ENCODE peak calls at places on chromosomes 3 and 15, in six cellular contexts. U is heart right ventricle, Y is esophagus squamous epithelium, S is pancreas, A is psoas muscle, C is heart left ventricle. T is an unnamed sample. For H3K9me3 and H3K4me1, the result is how much of the 10 kb centered on the place peaks cover.

GRCh38 chr3:188658606-188659005 is 504.6 kb downstream of the LPP start:
- DNase-seq in U (no peak), Y (no peak), S (no peak), A (no peak), C (no peak), T (no peak)

GRCh38 chr3:83938491-83938890 is 1020.3 kb upstream of the CADM2 start:
- DNase-seq in U (no peak), Y (no peak), S (no peak), A (no peak), C (no peak), T (no peak)

GRCh38 chr3:36212291-36212690 is 168.0 kb upstream of the STAC start:
- DNase-seq in U (no peak), Y (no peak), S (no peak), A (no peak), C (no peak), T (no peak)

GRCh38 chr15:70195808-70196304 is 98.1 kb upstream of the TLE3 start:
- DNase-seq in U (peak), Y (no peak), S (peak), A (peak), C (peak), T (no peak)

GRCh38 chr3:62665627-62666433 is 209.4 kb downstream of the CADPS start:
- DNase-seq in U (peak), Y (no peak), S (peak), A (peak), C (peak), T (peak)

GRCh38 chr3:13550257-13550693 is 1.4 kb downstream of the FBLN2 start:
- DNase-seq in U (no peak), Y (no peak), S (no peak), A (peak), C (no peak), T (no peak)

GRCh38 chr3:458614-459375 is 262.2 kb downstream of the CHL1 start:
- DNase-seq in U (no peak), Y (no peak), S (no peak), A (no peak), C (no peak), T (no peak)

GRCh38 chr15:32122013-32122412 is 91.7 kb downstream of the CHRNA7 start:
- DNase-seq in U (no peak), Y (no peak), S (no peak), A (no peak), C (no peak), T (no peak)

GRCh38 chr3:129343643-129344360 is 65.1 kb downstream of the HMCES start:
- DNase-seq in U (no peak), Y (no peak), S (no peak), A (peak), C (no peak), T (peak)

GRCh38 chr3:127658234-127658633 is 14.5 kb upstream of the ABTB1 start:
- DNase-seq in U (no peak), Y (no peak), S (no peak), A (no peak), C (no peak), T (no peak)

GRCh38 chr15:71082803-71083202 is 32.5 kb upstream of the THSD4 start:
- DNase-seq in U (peak), Y (no peak), S (no peak), A (no peak), C (peak), T (no peak)

GRCh38 chr15:38853608-38854007 is 289.0 kb upstream of the RASGRP1 start:
- DNase-seq in U (no peak), Y (no peak), S (no peak), A (no peak), C (no peak), T (peak)

GRCh38 chr3:151169700-151170224 is 33.3 kb downstream of the GPR171 start:
- DNase-seq in U (peak), Y (no peak), S (no peak), A (peak), C (peak), T (no peak)

GRCh38 chr3:45153658-45154437 is 7.7 kb upstream of the CDCP1 start:
- DNase-seq in U (no peak), Y (no peak), S (no peak), A (no peak), C (no peak), T (no peak)

GRCh38 chr3:66038726-66039589 is at the start of gene MAGI1:
- DNase-seq in U (peak), Y (no peak), S (peak), A (peak), C (peak), T (peak)

GRCh38 chr3:152198655-152199054 is 70.1 kb upstream of the MBNL1 start:
- DNase-seq in U (no peak), Y (no peak), S (no peak), A (no peak), C (no peak), T (no peak)

GRCh38 chr3:22315925-22316324 is 564.9 kb upstream of the ZNF385D start:
- DNase-seq in U (no peak), Y (no peak), S (no peak), A (no peak), C (no peak), T (no peak)

GRCh38 chr3:146133436-146133835 is 27.5 kb downstream of the PLOD2 start:
- DNase-seq in U (no peak), Y (no peak), S (no peak), A (no peak), C (no peak), T (no peak)

GRCh38 chr3:54905936-54906335 is 21.9 kb downstream of the LRTM1 start:
- DNase-seq in U (no peak), Y (no peak), S (no peak), A (no peak), C (no peak), T (no peak)

GRCh38 chr3:4340411-4341335 is 37.5 kb downstream of the SETMAR start:
- DNase-seq in U (no peak), Y (no peak), S (no peak), A (no peak), C (no peak), T (no peak)

GRCh38 chr3:126548556-126549466 is 9.9 kb downstream of the C3orf22 start:
- DNase-seq in U (no peak), Y (no peak), S (peak), A (peak), C (peak), T (peak)

GRCh38 chr3:150147776-150148175 is 177.1 kb upstream of the PFN2 start:
- DNase-seq in U (no peak), Y (no peak), S (no peak), A (peak), C (no peak), T (no peak)

GRCh38 chr15:95409924-95410323 is 920.6 kb upstream of the NR2F2 start:
- DNase-seq in U (no peak), Y (no peak), S (no peak), A (no peak), C (no peak), T (no peak)

GRCh38 chr3:28286595-28286994 is 45.2 kb downstream of the CMC1 start:
- DNase-seq in U (no peak), Y (no peak), S (no peak), A (no peak), C (no peak), T (no peak)

GRCh38 chr15:64883097-64883581 is 28.6 kb upstream of the ANKDD1A start:
- DNase-seq in U (no peak), Y (no peak), S (no peak), A (no peak), C (no peak), T (no peak)

GRCh38 chr3:190001426-190001825 is 119.3 kb downstream of the P3H2 start:
- DNase-seq in U (no peak), Y (no peak), S (no peak), A (no peak), C (no peak), T (no peak)

GRCh38 chr15:81166949-81167816 is 29.5 kb upstream of the IL16 start:
- DNase-seq in U (peak), Y (no peak), S (no peak), A (no peak), C (no peak), T (no peak)

GRCh38 chr3:147735662-147736061 is 326.5 kb downstream of the ZIC1 start:
- DNase-seq in U (no peak), Y (no peak), S (no peak), A (no peak), C (no peak), T (no peak)

GRCh38 chr3:39260957-39261356 is 18.9 kb downstream of the CX3CR1 start:
- DNase-seq in U (peak), Y (peak), S (no peak), A (peak), C (peak), T (no peak)

GRCh38 chr3:41711656-41712055 is 250.2 kb downstream of the ULK4 start:
- DNase-seq in U (no peak), Y (no peak), S (no peak), A (no peak), C (no peak), T (no peak)

GRCh38 chr15:78424673-78425072 is 13.3 kb upstream of the IREB2 start:
- DNase-seq in U (no peak), Y (no peak), S (no peak), A (no peak), C (no peak), T (no peak)

GRCh38 chr3:155185623-155186022 is 105.5 kb downstream of the MME start:
- DNase-seq in U (no peak), Y (no peak), S (no peak), A (no peak), C (no peak), T (peak)

GRCh38 chr3:50358927-50359759 is at the start of gene TMEM115:
- DNase-seq in U (peak), Y (peak), S (peak), A (peak), C (peak), T (peak)

GRCh38 chr3:22263042-22263441 is 512.0 kb upstream of the ZNF385D start:
- DNase-seq in U (no peak), Y (no peak), S (no peak), A (no peak), C (no peak), T (no peak)

GRCh38 chr15:52567886-52568568 is 803 bp downstream of the ARPP19 start:
- DNase-seq in U (peak), Y (no peak), S (peak), A (peak), C (no peak), T (peak)

GRCh38 chr3:47034868-47035489 is 55.5 kb downstream of the NBEAL2 start:
- DNase-seq in U (no peak), Y (no peak), S (no peak), A (no peak), C (no peak), T (no peak)

GRCh38 chr15:31347067-31347975 is 20.7 kb downstream of the KLF13 start:
- DNase-seq in U (no peak), Y (no peak), S (peak), A (no peak), C (no peak), T (no peak)

DNA sequence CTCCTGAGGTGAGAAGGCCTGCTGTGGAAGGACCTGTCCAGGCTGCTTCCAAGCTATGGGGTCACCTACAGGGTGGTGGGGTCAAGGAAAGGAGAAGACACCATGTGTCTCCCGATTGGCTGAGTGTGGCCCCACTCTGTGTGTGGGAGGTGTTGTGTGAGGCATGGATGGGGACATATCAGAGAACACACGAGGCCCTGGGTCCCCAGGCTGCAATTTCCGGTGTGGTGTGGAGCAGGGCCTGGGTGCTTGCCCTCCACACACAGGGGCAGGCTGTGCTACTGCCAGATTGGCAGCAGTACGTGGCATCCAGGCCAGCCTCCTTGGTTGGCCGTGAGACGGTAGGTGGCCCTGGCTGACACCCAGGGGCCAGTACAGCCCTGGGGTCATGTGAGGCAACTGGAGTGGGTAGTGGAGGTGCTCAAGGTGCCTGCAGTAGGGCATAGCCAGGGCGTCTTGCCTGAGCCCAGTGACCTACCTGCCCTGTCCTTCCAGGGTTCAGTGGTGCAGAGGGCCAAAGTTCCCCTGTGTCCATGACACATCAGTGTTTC is 233.8 kb downstream of the SNRPN start:
- DNase-seq in U (no peak), Y (no peak), S (peak), A (peak), C (no peak), T (no peak)
- H3K9me3 ChIP-seq in U (under half), Y (under half), S (under half), A (under half), C (under half), T (under half)

DNA sequence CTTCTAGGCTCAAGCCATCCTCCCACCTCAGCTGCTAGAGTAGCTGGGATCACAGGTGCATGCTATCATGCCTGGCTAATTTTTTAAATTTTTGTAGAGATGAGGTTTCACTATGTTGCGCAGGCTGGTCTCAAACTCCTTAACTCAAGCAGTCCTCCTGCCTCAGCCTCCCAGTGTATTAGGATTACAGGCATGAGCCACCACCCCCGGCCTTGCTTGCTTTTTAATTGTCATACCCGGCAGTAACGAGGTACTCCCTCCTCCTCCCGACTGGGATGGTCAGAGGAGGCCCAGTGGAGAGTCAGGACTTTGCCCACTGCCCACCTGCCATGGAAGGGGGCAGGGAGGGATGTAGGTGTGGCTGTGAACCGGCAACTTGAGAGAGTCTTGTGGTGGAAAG is 4.5 kb downstream of the NOX5 start:
- DNase-seq in U (no peak), Y (no peak), S (no peak), A (no peak), C (no peak), T (no peak)
- TF ChIP-seq CTCF in U (no peak), Y (no peak), S (no peak), A (no peak), C (no peak), T (no peak)

DNA sequence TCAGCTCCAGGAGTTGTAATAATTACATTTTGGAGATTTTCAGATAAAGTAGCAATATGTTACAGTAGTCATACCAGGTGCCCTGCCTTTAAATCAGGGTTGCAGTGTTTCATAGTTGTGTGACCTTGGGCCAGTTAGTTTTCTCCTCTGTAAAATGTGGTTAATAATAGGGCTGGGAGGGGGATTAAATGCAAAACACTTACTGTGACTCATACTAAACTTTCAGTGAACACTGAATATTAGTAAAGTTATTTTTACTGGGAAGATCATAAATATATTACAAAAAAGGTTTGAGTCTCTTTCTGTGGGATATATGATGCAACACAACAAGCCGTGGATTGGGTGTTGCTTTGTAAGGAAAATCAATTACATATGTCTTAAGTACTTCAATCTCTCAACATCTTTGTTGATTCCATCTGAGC is 1.1 kb upstream of the EBLN2 start:
- DNase-seq in U (no peak), Y (no peak), S (no peak), A (no peak), C (no peak), T (no peak)
- H3K4me1 ChIP-seq in U (under half), Y (under half), S (under half), A (under half), C (under half), T (under half)

GRCh38 chr3:120341658-120342346 is 7.4 kb downstream of the LRRC58 start:
- DNase-seq in U (no peak), Y (no peak), S (peak), A (no peak), C (no peak), T (peak)
- H3K9me3 ChIP-seq in U (under half), Y (under half), S (under half), A (under half), C (under half), T (under half)

DNA sequence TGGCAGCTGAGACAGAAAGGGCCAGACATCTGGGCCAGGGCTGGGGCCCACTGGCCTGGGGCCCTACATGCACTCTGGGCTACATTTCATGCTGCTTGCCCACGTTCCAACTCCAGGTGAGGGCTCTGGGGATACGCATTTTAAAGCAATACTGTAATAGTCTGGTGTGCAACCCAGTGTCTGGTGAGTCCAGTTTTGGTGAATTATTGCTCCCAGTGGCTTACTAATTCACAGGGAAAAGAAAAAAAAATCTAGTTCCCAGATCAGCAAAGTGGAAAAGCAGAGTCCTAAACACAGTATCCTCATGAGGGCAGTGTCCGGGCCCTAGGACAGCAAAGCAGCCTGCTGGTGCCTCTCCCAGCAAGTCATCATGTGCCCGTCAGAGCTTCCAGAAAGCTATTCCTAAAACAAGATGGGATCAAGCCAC is 82.4 kb downstream of the CCNL1 start:
- DNase-seq in U (no peak), Y (no peak), S (no peak), A (peak), C (no peak), T (no peak)
- TF ChIP-seq CTCF in U (no peak), Y (no peak), S (no peak), A (no peak), C (no peak), T (peak)

DNA sequence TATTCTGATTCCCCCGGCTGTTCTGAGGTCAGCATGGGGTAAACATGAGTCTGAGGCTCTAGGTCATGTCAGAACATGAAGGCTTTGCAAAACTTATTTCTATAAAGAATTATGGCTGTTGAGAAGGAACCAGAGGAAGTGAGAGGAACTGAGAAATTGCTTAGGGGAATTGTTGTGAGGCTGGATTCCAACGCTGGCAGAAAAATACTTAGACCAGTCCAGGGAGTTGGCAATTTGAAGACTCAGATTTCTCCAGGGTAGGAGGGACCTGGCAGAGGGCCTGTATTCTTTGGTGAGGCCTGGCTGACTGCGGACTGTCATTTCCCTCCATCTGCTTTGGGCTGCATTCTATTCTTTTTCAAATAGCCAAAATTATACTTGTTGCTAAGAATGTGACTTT is 155.5 kb downstream of the PLD1 start:
- DNase-seq in U (peak), Y (no peak), S (no peak), A (peak), C (peak), T (no peak)
- H3K4me1 ChIP-seq in U (under half), Y (under half), S (under half), A (under half), C (under half), T (under half)

GRCh38 chr3:187046033-187046432 is 93.3 kb downstream of the RPL39L start:
- DNase-seq in U (no peak), Y (no peak), S (no peak), A (no peak), C (no peak), T (peak)

GRCh38 chr3:187051724-187052364 is 87.5 kb downstream of the RPL39L start:
- DNase-seq in U (no peak), Y (no peak), S (no peak), A (no peak), C (no peak), T (peak)

GRCh38 chr3:187049462-187050101 is 89.7 kb downstream of the RPL39L start:
- DNase-seq in U (no peak), Y (no peak), S (no peak), A (no peak), C (no peak), T (peak)

DNA sequence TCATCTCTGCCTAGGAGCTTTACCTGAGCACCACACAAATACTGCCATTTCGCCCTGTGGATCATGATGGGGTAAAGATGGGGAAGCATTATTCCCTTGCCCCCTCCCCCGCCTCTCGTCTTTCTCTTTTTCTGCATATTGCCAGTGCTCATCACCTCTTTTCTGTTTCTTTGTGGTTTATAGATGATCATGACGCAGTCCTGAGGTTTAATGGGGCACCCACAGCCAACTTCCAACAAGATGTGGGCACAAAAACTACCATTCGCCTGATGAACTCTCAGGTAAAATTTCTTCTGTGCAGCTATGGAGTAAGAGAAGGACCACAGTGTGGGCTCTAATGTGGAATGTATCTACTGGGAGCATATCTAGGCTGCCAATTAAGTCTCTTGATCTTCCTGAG is 88.2 kb downstream of the RPL39L start:
- DNase-seq in U (no peak), Y (no peak), S (no peak), A (no peak), C (no peak), T (no peak)
- H3K9me3 ChIP-seq in U (under half), Y (under half), S (under half), A (under half), C (under half), T (under half)

DNA sequence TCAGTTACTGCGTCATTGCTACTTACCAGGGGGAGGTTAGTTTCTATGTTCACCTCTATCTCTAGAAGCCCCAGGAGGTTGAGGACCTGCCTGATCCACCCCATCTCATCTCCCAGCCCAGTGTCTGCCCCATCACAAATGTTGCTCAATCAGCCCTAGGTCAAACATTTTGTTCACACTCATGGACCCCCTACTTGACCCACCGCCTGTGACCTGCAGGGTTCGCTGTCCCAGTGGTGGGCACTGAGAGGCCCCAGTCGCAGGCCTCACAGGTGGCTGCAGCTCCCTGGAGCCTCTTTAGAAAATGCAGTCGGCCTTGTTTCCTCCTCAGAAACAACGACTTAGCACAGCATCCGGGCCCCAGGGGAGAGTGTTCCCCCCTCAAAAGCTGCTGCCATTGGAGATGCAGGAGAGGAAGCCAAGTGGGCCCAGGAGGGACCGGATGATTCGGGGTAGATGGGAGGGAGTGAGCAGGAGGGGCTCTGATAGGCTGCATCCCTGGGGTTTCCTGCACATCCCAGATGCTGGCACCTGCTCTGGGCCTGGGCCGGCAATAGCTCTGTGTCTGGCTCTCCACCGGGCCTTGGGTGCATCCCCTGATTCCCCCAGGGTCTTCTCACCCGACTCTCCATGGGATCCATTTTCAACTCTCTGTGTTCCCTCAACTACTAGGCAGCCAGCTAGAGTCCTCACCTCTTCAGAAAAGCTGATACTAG is 18.4 kb upstream of the INSYN1 start:
- DNase-seq in U (no peak), Y (no peak), S (no peak), A (no peak), C (no peak), T (peak)
- TF ChIP-seq CTCF in U (no peak), Y (no peak), S (no peak), A (no peak), C (no peak), T (peak)

T was measured in endodermal cell.